ENCODE peak calls at places on chromosomes 11 and 22, in seven cellular contexts. E, C, S, J, R, T and G are unnamed samples.
A peak's percentile ranks its signal among the peaks of the same experiment; 100 is the strongest.

GRCh38 chr11:26187639-26188038 is 144.3 kb upstream of the ANO3 start:
- DNase-seq in E (peak; percentile 70), C (no peak), S (no peak), J (no peak), R (peak; percentile 18), T (peak; percentile 78), G (no peak)

GRCh38 chr22:29375436-29376076 is 12.8 kb downstream of the AP1B1 start:
- DNase-seq in E (no peak), C (no peak), S (peak; percentile 37), J (no peak), R (no peak), T (no peak), G (no peak)

GRCh38 chr11:63918576-63919171 is 1.7 kb upstream of the RCOR2 start:
- DNase-seq in E (no peak), C (no peak), S (no peak), J (no peak), R (peak; percentile 40), T (no peak), G (no peak)

GRCh38 chr11:117424781-117425180 is 97.1 kb downstream of the CEP164 start:
- DNase-seq in E (no peak), C (no peak), S (no peak), J (no peak), R (no peak), T (no peak), G (no peak)

GRCh38 chr11:68503792-68504191 is 43.2 kb downstream of the PPP6R3 start:
- DNase-seq in E (no peak), C (no peak), S (no peak), J (no peak), R (no peak), T (no peak), G (peak; percentile 79)

GRCh38 chr22:50567721-50568252 is 5.1 kb upstream of the SYCE3 start:
- DNase-seq in E (no peak), C (no peak), S (no peak), J (peak; percentile 8), R (no peak), T (no peak), G (no peak)

GRCh38 chr11:19907839-19908238 is 195.2 kb downstream of the NAV2 start:
- DNase-seq in E (peak; percentile 44), C (no peak), S (peak; percentile 68), J (no peak), R (no peak), T (no peak), G (no peak)

GRCh38 chr11:86916330-86916729 is 38.9 kb downstream of the FZD4 start:
- DNase-seq in E (peak; percentile 92), C (no peak), S (no peak), J (no peak), R (peak; percentile 47), T (peak; percentile 57), G (no peak)

GRCh38 chr11:65796726-65797601 is 10.1 kb downstream of the OVOL1 start:
- DNase-seq in E (no peak), C (no peak), S (no peak), J (no peak), R (no peak), T (no peak), G (no peak)

GRCh38 chr11:43542734-43543133 is 137.8 kb upstream of the HSD17B12 start:
- DNase-seq in E (no peak), C (no peak), S (no peak), J (no peak), R (no peak), T (peak; percentile 33), G (no peak)

GRCh38 chr11:20337526-20338154 is 25.9 kb upstream of the HTATIP2 start:
- DNase-seq in E (peak; percentile 22), C (no peak), S (no peak), J (no peak), R (no peak), T (no peak), G (no peak)

GRCh38 chr22:41286639-41287091 is 678 bp upstream of the RANGAP1 start:
- DNase-seq in E (peak; percentile 26), C (no peak), S (peak; percentile 57), J (peak; percentile 66), R (no peak), T (no peak), G (no peak)

GRCh38 chr22:47091921-47092700 is 329.7 kb downstream of the TBC1D22A start:
- DNase-seq in E (no peak), C (no peak), S (no peak), J (no peak), R (no peak), T (no peak), G (no peak)

GRCh38 chr11:16902979-16903378 is 111.2 kb downstream of the PLEKHA7 start:
- DNase-seq in E (no peak), C (no peak), S (no peak), J (no peak), R (no peak), T (no peak), G (no peak)

GRCh38 chr11:69002743-69003231 is 10.3 kb downstream of the MRGPRF start:
- DNase-seq in E (no peak), C (no peak), S (no peak), J (no peak), R (no peak), T (no peak), G (peak; percentile 38)

GRCh38 chr11:24142062-24142461 is 354.8 kb upstream of the LUZP2 start:
- DNase-seq in E (no peak), C (no peak), S (no peak), J (no peak), R (no peak), T (no peak), G (no peak)

GRCh38 chr11:108703916-108704315 is 39.0 kb downstream of the DDX10 start:
- DNase-seq in E (no peak), C (no peak), S (no peak), J (no peak), R (no peak), T (peak; percentile 33), G (no peak)

GRCh38 chr11:65491614-65492386 is 7.0 kb upstream of the MALAT1 start:
- DNase-seq in E (peak; percentile 98), C (peak; percentile 70), S (peak; percentile 94), J (no peak), R (peak; percentile 93), T (peak; percentile 93), G (peak; percentile 88)

GRCh38 chr11:128210148-128210940 is 377.0 kb downstream of the ETS1 start:
- DNase-seq in E (peak; percentile 98), C (no peak), S (no peak), J (no peak), R (peak; percentile 77), T (peak; percentile 100), G (no peak)

DNA sequence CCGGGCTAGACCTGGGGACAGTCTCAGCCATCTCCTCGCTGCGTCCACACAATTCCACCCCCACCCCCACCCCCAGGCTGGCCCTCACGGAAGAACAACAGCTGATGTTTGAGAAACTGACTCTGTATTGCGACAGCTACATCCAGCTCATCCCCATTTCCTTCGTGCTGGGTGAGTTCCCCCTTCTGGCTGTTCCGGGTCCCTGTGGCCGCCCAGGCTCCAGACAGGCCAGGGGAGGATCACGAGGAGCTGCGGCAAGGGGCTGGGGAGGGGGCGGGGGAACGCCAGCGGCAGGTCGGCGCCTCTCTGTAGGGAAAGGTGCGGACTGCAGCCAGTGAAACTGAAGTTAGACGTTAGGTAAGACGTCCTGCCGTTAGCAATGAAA is 4.9 kb downstream of the BEST1 start:
- DNase-seq in E (peak; percentile 53), C (peak; percentile 73), S (peak; percentile 58), J (no peak), R (no peak), T (no peak), G (peak; percentile 81)
- TF ChIP-seq CTCF in E (peak; percentile 35), C (no peak), S (no peak), J (no peak), R (no peak), T (no peak), G (peak; percentile 23)

GRCh38 chr11:124483422-124483821 is 37.9 kb upstream of the OR8B8 start:
- DNase-seq in E (no peak), C (no peak), S (no peak), J (no peak), R (no peak), T (no peak), G (no peak)
- TF ChIP-seq CTCF in E (no peak), C (no peak), S (no peak), J (no peak), R (no peak), T (no peak), G (no peak)

GRCh38 chr11:46393231-46393616 is 1.6 kb upstream of the CHRM4 start:
- DNase-seq in E (no peak), C (no peak), S (no peak), J (no peak), R (no peak), T (no peak), G (no peak)

GRCh38 chr11:46391186-46391577 is 394 bp downstream of the CHRM4 start:
- DNase-seq in E (no peak), C (no peak), S (no peak), J (no peak), R (no peak), T (no peak), G (no peak)

GRCh38 chr11:46391578-46392420 is at the start of gene CHRM4:
- DNase-seq in E (peak; percentile 32), C (no peak), S (no peak), J (no peak), R (peak; percentile 58), T (no peak), G (no peak)

GRCh38 chr11:46393759-46394158 is 2.2 kb upstream of the CHRM4 start:
- DNase-seq in E (no peak), C (no peak), S (no peak), J (no peak), R (no peak), T (no peak), G (no peak)

GRCh38 chr11:46392421-46393230 is 1.1 kb upstream of the CHRM4 start:
- DNase-seq in E (peak; percentile 71), C (peak; percentile 87), S (peak; percentile 93), J (peak; percentile 70), R (peak; percentile 86), T (no peak), G (peak; percentile 89)
- TF ChIP-seq CTCF in E (no peak), C (no peak), S (no peak), J (no peak), R (no peak), T (no peak), G (no peak)

DNA sequence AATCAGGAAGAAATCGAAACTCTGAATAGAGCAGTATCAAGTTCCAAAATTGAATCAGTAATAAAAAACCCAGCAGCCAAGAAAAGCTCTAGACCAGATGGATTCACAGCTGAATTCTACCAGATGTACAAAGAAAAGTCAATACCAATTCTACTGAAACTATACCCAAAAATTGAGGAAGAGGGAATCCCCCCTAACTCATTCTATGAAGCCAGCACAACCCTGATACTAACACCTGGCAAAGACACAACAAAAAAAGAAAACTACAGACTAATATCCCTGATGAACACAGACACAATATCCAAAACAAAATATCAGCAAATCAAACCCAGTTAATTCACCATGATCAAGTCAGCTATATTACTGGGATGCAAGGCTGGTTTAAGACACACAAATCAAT is 97.7 kb downstream of the ZC3H12C start:
- DNase-seq in E (no peak), C (no peak), S (no peak), J (no peak), R (no peak), T (no peak), G (no peak)
- TF ChIP-seq CTCF in E (no peak), C (no peak), S (no peak), J (no peak), R (no peak), T (no peak), G (no peak)

DNA sequence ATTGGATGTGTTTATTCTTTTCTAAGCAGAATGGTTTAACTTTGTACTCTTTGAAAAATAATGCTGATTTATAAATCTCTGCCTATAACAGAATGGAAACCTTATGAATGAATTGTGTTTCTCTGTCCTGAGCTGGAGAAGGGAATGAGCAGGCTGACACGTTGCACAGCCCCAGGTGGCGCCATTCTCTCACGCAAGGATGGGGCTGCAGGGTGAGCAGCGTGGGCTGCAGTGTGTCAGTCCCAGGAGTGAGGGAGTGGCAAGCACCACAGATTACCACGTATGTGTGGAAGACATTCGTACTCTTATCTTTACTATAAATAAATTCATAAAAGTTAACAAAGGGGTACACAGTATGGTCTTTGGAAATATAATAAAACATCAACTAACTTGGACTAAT is 33.4 kb downstream of the FDX1 start:
- DNase-seq in E (peak; percentile 56), C (no peak), S (no peak), J (peak; percentile 29), R (peak; percentile 12), T (no peak), G (peak; percentile 61)
- TF ChIP-seq CTCF in E (peak; percentile 68), C (no peak), S (peak; percentile 29), J (no peak), R (peak; percentile 55), T (peak; percentile 64), G (peak; percentile 54)